ENCODE peak calls at places on chromosomes 16 and 17, in seven cellular contexts. Y, P, S, F, E, D and B are unnamed samples.

GRCh38 chr17:57557793-57558681 is 187.1 kb downstream of the CCDC182 start:
- DNase-seq in Y (peak; percentile 48), P (peak; percentile 86), S (no peak), F (no peak), E (no peak), D (no peak), B (peak; percentile 65)

GRCh38 chr16:52805559-52806168 is 247.0 kb downstream of the CHD9NB start:
- DNase-seq in Y (no peak), P (no peak), S (no peak), F (no peak), E (no peak), D (no peak), B (no peak)

GRCh38 chr16:88068476-88069396 is 117.5 kb downstream of the BANP start:
- DNase-seq in Y (no peak), P (no peak), S (no peak), F (no peak), E (no peak), D (no peak), B (no peak)

GRCh38 chr17:75487351-75488070 is 27.8 kb downstream of the CASKIN2 start:
- DNase-seq in Y (no peak), P (no peak), S (peak; percentile 51), F (no peak), E (no peak), D (no peak), B (peak; percentile 67)

GRCh38 chr17:69423450-69423849 is 9.0 kb downstream of the MAP2K6 start:
- DNase-seq in Y (no peak), P (no peak), S (peak; percentile 36), F (no peak), E (no peak), D (no peak), B (no peak)

GRCh38 chr17:11642655-11643054 is 44.4 kb downstream of the DNAH9 start:
- DNase-seq in Y (no peak), P (no peak), S (no peak), F (no peak), E (peak; percentile 58), D (no peak), B (no peak)

GRCh38 chr17:74712756-74713155 is at the start of gene CD300LF:
- DNase-seq in Y (no peak), P (no peak), S (no peak), F (no peak), E (peak; percentile 24), D (no peak), B (peak; percentile 62)

GRCh38 chr17:6061290-6061689 is 8.9 kb upstream of the WSCD1 start:
- DNase-seq in Y (peak; percentile 42), P (peak; percentile 47), S (no peak), F (no peak), E (no peak), D (no peak), B (no peak)

GRCh38 chr16:71408536-71408935 is 33.3 kb downstream of the TLE7 start:
- DNase-seq in Y (no peak), P (no peak), S (no peak), F (no peak), E (no peak), D (no peak), B (no peak)

GRCh38 chr17:36085710-36086268 is 4.2 kb downstream of the CCL3 start:
- DNase-seq in Y (peak; percentile 34), P (no peak), S (no peak), F (no peak), E (peak; percentile 48), D (no peak), B (no peak)

GRCh38 chr17:73985466-73986015 is 217.9 kb upstream of the RPL38 start:
- DNase-seq in Y (no peak), P (no peak), S (no peak), F (no peak), E (no peak), D (no peak), B (no peak)

GRCh38 chr17:19678581-19679418 is 30.2 kb downstream of the ALDH3A2 start:
- DNase-seq in Y (no peak), P (no peak), S (no peak), F (no peak), E (no peak), D (no peak), B (no peak)

GRCh38 chr16:57865746-57866528 is 63.6 kb upstream of the KIFC3 start:
- DNase-seq in Y (no peak), P (peak; percentile 57), S (no peak), F (no peak), E (no peak), D (no peak), B (no peak)

GRCh38 chr16:57637424-57637823 is 9.0 kb downstream of the ADGRG1 start:
- DNase-seq in Y (no peak), P (no peak), S (no peak), F (no peak), E (peak; percentile 16), D (no peak), B (no peak)

GRCh38 chr17:8758137-8758596 is at the start of gene SPDYE4:
- DNase-seq in Y (no peak), P (no peak), S (no peak), F (no peak), E (no peak), D (no peak), B (no peak)

GRCh38 chr17:41340934-41341861 is 9.4 kb downstream of the KRT33A start:
- DNase-seq in Y (no peak), P (no peak), S (peak; percentile 64), F (no peak), E (no peak), D (no peak), B (no peak)

GRCh38 chr16:25060920-25061319 is 45.8 kb upstream of the ARHGAP17 start:
- DNase-seq in Y (no peak), P (no peak), S (no peak), F (no peak), E (no peak), D (no peak), B (peak; percentile 69)

GRCh38 chr17:28953444-28954118 is 2.3 kb upstream of the PHF12 start:
- DNase-seq in Y (peak; percentile 25), P (peak; percentile 40), S (peak; percentile 59), F (no peak), E (peak; percentile 60), D (peak; percentile 64), B (no peak)

GRCh38 chr16:23694707-23695373 is 16.2 kb downstream of the PLK1 start:
- DNase-seq in Y (peak; percentile 26), P (no peak), S (no peak), F (no peak), E (no peak), D (peak; percentile 46), B (no peak)

GRCh38 chr17:2239882-2240430 is 63.6 kb downstream of the SMG6 start:
- DNase-seq in Y (peak; percentile 84), P (peak; percentile 92), S (peak; percentile 65), F (no peak), E (peak; percentile 60), D (no peak), B (no peak)

GRCh38 chr16:88121886-88122580 is 170.8 kb downstream of the BANP start:
- DNase-seq in Y (no peak), P (no peak), S (no peak), F (no peak), E (no peak), D (no peak), B (no peak)

GRCh38 chr17:78572277-78573205 is 4.7 kb downstream of the DNAH17 start:
- DNase-seq in Y (no peak), P (no peak), S (no peak), F (no peak), E (no peak), D (no peak), B (no peak)

GRCh38 chr17:60641810-60642220 is 35.8 kb upstream of the BCAS3 start:
- DNase-seq in Y (peak; percentile 63), P (peak; percentile 74), S (peak; percentile 62), F (no peak), E (peak; percentile 75), D (peak; percentile 30), B (no peak)

GRCh38 chr17:47851764-47852112 is 775 bp upstream of the SP6 start:
- DNase-seq in Y (no peak), P (no peak), S (no peak), F (no peak), E (no peak), D (no peak), B (no peak)

GRCh38 chr16:89842471-89843408 is 14.5 kb downstream of the SPIRE2 start:
- DNase-seq in Y (peak; percentile 76), P (peak; percentile 85), S (no peak), F (no peak), E (no peak), D (no peak), B (no peak)

GRCh38 chr16:89318871-89319627 is 101.5 kb downstream of the ZNF778 start:
- DNase-seq in Y (no peak), P (no peak), S (no peak), F (no peak), E (no peak), D (no peak), B (no peak)

GRCh38 chr16:57141822-57142631 is 43.8 kb downstream of the PSME3IP1 start:
- DNase-seq in Y (no peak), P (no peak), S (no peak), F (no peak), E (no peak), D (no peak), B (no peak)

GRCh38 chr16:89179656-89180315 is 8.2 kb downstream of the CDH15 start:
- DNase-seq in Y (no peak), P (no peak), S (no peak), F (no peak), E (no peak), D (no peak), B (no peak)

GRCh38 chr16:83887564-83887963 is 11.4 kb upstream of the MLYCD start:
- DNase-seq in Y (peak; percentile 16), P (no peak), S (no peak), F (no peak), E (no peak), D (no peak), B (no peak)